ENCODE peak calls at places on chromosomes 2 and 18, in five cellular contexts. L, F, O, E and M are unnamed samples.
A peak's percentile ranks its signal among the peaks of the same experiment; 100 is the strongest.

GRCh38 chr2:162164802-162165201 is 12.8 kb upstream of the GCG start:
- DNase-seq in L (no peak), F (peak; percentile 2), O (no peak), E (no peak), M (no peak)

GRCh38 chr2:26516781-26517180 is 38.9 kb upstream of the OTOF start:
- DNase-seq in L (no peak), F (no peak), O (no peak), E (no peak), M (no peak)

GRCh38 chr2:112048887-112049286 is 6.2 kb upstream of the TMEM87B start:
- DNase-seq in L (no peak), F (peak; percentile 52), O (no peak), E (no peak), M (no peak)

GRCh38 chr18:54946149-54946581 is 13.1 kb downstream of the CCDC68 start:
- DNase-seq in L (no peak), F (no peak), O (peak; percentile 7), E (no peak), M (no peak)

GRCh38 chr2:148251993-148252392 is 231.1 kb downstream of the MBD5 start:
- DNase-seq in L (no peak), F (no peak), O (no peak), E (no peak), M (no peak)

GRCh38 chr2:5690231-5690630 is 2.0 kb upstream of the SOX11 start:
- DNase-seq in L (no peak), F (no peak), O (no peak), E (no peak), M (no peak)

GRCh38 chr2:36361396-36361795 is 5.8 kb downstream of the CRIM1 start:
- DNase-seq in L (no peak), F (no peak), O (no peak), E (no peak), M (no peak)

GRCh38 chr2:237500681-237501424 is 13.8 kb downstream of the MLPH start:
- DNase-seq in L (no peak), F (no peak), O (no peak), E (no peak), M (no peak)

GRCh38 chr18:59419386-59419785 is 60.3 kb upstream of the LMAN1 start:
- DNase-seq in L (no peak), F (no peak), O (no peak), E (no peak), M (no peak)

GRCh38 chr2:172226244-172227061 is 123.8 kb upstream of the DLX2 start:
- DNase-seq in L (no peak), F (no peak), O (no peak), E (no peak), M (no peak)